ENCODE peak calls at places on chromosomes 3 and 15, in four cellular contexts. M is astrocyte of the spinal cord, T is HL-60, S is foreskin fibroblast. C is an unnamed sample.

GRCh38 chr3:100578646-100579045 is 30.8 kb upstream of the ADGRG7 start:
- DNase-seq in M (no peak), T (no peak), S (no peak), C (no peak)

GRCh38 chr3:21920431-21920830 is 169.4 kb upstream of the ZNF385D start:
- DNase-seq in M (peak; percentile 80), T (no peak), S (peak; percentile 83), C (peak; percentile 84)

GRCh38 chr3:77048186-77048585 is 8.3 kb downstream of the ROBO2 start:
- DNase-seq in M (no peak), T (no peak), S (no peak), C (no peak)

GRCh38 chr3:197711973-197712707 is 24.6 kb downstream of the RUBCN start:
- DNase-seq in M (peak; percentile 98), T (peak; percentile 63), S (peak; percentile 98), C (peak; percentile 97)

GRCh38 chr15:21260966-21261395 is 179.3 kb downstream of the POTEB3 start:
- DNase-seq in M (peak; percentile 1), T (no peak), S (no peak), C (no peak)

GRCh38 chr3:101938262-101938847 is 89.0 kb downstream of the NFKBIZ start:
- DNase-seq in M (no peak), T (no peak), S (no peak), C (no peak)

GRCh38 chr3:149203758-149204157 is 17.9 kb downstream of the CP start:
- DNase-seq in M (no peak), T (peak; percentile 79), S (no peak), C (no peak)

GRCh38 chr3:111027868-111028267 is 43.7 kb upstream of the NECTIN3 start:
- DNase-seq in M (no peak), T (no peak), S (no peak), C (no peak)

GRCh38 chr15:44832068-44832467 is 95.7 kb downstream of the TRIM69 start:
- DNase-seq in M (no peak), T (no peak), S (no peak), C (no peak)

GRCh38 chr15:58877999-58878825 is 55.3 kb downstream of the SLTM start:
- DNase-seq in M (no peak), T (no peak), S (no peak), C (no peak)

GRCh38 chr3:142964150-142964498 is 650 bp upstream of the PAQR9 start:
- DNase-seq in M (peak; percentile 15), T (no peak), S (peak; percentile 35), C (peak; percentile 7)
- H3K4me3 ChIP-seq in M (peak overlapping the region; percentile 49), T (peak overlapping the region; percentile 65), S (peak overlapping the region; percentile 52), C (peak overlapping the region; percentile 57)

DNA sequence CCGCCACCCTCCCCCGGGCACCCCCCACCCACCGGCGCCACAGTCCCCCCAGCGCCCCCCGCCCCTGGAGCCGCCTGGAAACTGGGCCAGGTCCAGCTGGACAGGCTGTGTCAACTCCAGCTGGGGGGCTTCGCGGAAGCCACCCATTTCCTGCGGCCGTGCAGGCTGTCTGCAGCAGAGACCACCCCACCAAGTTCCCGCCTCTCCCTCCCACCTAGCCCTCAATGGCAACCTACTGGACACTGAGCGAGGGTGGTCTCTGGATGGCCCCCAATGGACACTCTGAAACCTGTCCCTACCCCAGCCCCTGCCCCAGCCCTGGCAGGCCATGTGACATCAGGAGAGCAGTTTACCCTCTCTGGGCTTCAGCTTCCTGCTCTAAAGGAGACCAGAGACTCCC is 62.9 kb upstream of the GATA2 start:
- DNase-seq in M (no peak), T (no peak), S (no peak), C (no peak)
- H3K4me3 ChIP-seq in M (no peak overlapping the region), T (no peak overlapping the region), S (no peak overlapping the region), C (no peak overlapping the region)

GRCh38 chr3:32848215-32848614 is 30.4 kb downstream of the TRIM71 start:
- DNase-seq in M (no peak), T (no peak), S (no peak), C (no peak)

GRCh38 chr3:32850636-32851035 is 32.8 kb downstream of the TRIM71 start:
- DNase-seq in M (no peak), T (no peak), S (no peak), C (no peak)

GRCh38 chr3:32852146-32852545 is 34.3 kb downstream of the TRIM71 start:
- DNase-seq in M (no peak), T (no peak), S (no peak), C (no peak)

GRCh38 chr3:32847520-32847919 is 29.7 kb downstream of the TRIM71 start:
- DNase-seq in M (no peak), T (no peak), S (no peak), C (peak; percentile 58)

DNA sequence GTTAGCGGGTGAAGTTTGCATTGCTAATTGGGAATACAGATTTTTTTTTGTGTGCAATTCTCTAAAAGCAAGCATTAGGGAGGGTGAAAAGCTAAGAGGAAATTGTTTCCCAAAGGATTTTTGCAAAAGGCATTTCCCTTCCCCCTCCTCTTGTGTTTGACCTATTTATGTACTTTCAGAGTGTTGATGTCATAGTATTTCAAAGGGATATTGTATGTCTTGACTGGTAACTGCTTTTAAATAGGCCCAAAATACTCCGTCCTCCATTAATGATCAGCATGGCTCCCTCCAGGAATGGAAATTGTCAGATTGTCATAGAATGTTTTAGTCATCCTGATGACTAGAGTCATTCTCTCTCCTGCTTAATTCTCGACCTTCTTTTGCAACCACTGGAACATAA is 32.4 kb downstream of the TRIM71 start:
- DNase-seq in M (no peak), T (no peak), S (no peak), C (peak; percentile 12)
- H3K4me3 ChIP-seq in M (no peak overlapping the region), T (no peak overlapping the region), S (no peak overlapping the region), C (no peak overlapping the region)

GRCh38 chr3:99545941-99546580 is 92.3 kb upstream of the COL8A1 start:
- DNase-seq in M (peak; percentile 31), T (no peak), S (no peak), C (peak; percentile 71)
- H3K4me3 ChIP-seq in M (no peak overlapping the region), T (no peak overlapping the region), S (no peak overlapping the region), C (peak overlapping the region; percentile 27)

GRCh38 chr15:65533057-65533752 is 2.9 kb downstream of the HACD3 start:
- DNase-seq in M (no peak), T (no peak), S (no peak), C (no peak)
- H3K4me3 ChIP-seq in M (no peak overlapping the region), T (no peak overlapping the region), S (no peak overlapping the region), C (no peak overlapping the region)

GRCh38 chr3:123984957-123985356 is 7.0 kb downstream of the ROPN1 start:
- DNase-seq in M (no peak), T (no peak), S (no peak), C (no peak)

GRCh38 chr3:123984350-123984749 is 7.6 kb downstream of the ROPN1 start:
- DNase-seq in M (no peak), T (no peak), S (no peak), C (no peak)

GRCh38 chr3:123986427-123986826 is 5.5 kb downstream of the ROPN1 start:
- DNase-seq in M (no peak), T (no peak), S (no peak), C (no peak)

GRCh38 chr3:123980539-123980938 is 11.4 kb downstream of the ROPN1 start:
- DNase-seq in M (no peak), T (no peak), S (no peak), C (no peak)
- H3K4me3 ChIP-seq in M (no peak overlapping the region), T (no peak overlapping the region), S (peak overlapping the region; percentile 64), C (no peak overlapping the region)

GRCh38 chr3:163185721-163186350 is 1689.2 kb downstream of the OTOL1 start:
- DNase-seq in M (no peak), T (no peak), S (no peak), C (no peak)
- H3K4me3 ChIP-seq in M (no peak overlapping the region), T (no peak overlapping the region), S (no peak overlapping the region), C (no peak overlapping the region)

DNA sequence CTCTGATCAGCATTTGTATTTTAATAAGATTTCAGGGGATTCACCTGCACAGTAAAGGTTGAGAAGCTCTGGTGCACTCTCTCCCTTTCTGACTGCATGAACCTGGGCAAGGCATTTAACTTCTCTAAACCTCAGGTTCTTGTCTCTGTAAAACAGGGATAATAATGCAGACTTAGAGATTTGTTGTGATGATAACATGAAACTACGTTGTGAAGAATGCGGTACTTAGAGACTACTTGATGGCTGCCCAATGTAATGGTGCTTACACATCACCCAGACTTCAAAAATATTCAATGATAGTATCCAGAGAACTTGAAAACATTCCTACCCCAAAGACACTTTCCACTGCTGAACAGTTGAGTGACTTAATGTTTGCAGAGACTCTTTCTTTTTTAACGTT is 19.8 kb upstream of the TNFSF10 start:
- DNase-seq in M (no peak), T (no peak), S (no peak), C (no peak)
- H3K4me3 ChIP-seq in M (no peak overlapping the region), T (no peak overlapping the region), S (no peak overlapping the region), C (no peak overlapping the region)

DNA sequence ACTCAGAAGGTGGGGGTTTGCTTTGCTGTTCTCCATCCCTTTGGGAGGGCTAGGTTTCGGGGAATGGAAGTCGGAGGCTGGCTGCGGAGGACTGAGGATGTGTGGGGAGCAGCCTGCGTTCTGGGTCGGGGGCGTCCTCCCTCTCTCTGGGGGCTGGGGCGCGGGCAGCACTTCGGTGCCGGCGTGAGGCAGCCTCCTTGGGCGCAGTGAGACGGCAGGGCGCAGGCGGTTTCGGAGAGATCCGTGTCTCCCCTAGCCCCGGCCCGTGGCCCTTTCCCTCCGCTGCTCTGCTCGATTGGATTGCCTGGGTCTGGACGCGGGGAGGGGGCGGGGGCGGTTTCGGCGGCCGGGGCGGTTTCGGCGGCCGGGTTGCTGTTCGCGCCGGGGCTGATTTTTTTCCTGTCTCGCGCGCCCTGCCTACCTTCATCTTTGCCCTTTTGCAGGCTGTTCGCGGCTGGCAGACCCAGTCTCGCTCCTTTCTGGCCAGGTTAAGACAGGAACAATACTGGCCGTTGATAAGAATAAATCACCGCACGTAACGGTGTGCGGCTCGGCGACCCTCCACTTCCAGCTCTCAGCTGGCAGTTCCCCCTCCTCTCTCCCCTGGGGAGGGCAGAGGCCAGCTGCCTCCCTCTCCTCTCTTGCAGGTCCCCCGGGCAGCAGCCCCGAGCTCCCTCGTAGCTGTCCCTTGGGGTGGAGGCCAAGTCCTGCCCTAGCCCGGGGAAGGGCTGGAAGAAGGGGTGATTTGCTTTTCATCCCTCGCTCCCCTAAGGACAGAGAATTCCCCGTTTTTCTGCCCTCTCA is 1.6 kb downstream of the PTPRG start:
- DNase-seq in M (peak; percentile 37), T (no peak), S (peak; percentile 70), C (peak; percentile 34)
- H3K4me3 ChIP-seq in M (peak overlapping the region; percentile 62), T (no peak overlapping the region), S (peak overlapping the region; percentile 77), C (peak overlapping the region; percentile 97)